ENCODE peak calls at places on chromosome 10, in four cellular contexts. A is osteoblast, H is brain microvascular endothelial cell, U is cardiac muscle cell. E is an unnamed sample.
A peak's percentile ranks its signal among the peaks of the same experiment; 100 is the strongest.

GRCh38 chr10:96626795-96627194 is 40.0 kb upstream of the TM9SF3 start:
- DNase-seq in U (no peak), A (no peak), H (no peak), E (peak; percentile 59)

GRCh38 chr10:93541402-93542357 is 24.8 kb upstream of the FFAR4 start:
- DNase-seq in A (no peak), H (peak; percentile 27), U (peak; percentile 63), E (peak; percentile 67)

GRCh38 chr10:123774075-123774742 is 108.1 kb downstream of the GPR26 start:
- DNase-seq in U (no peak), A (no peak), H (no peak), E (no peak)

GRCh38 chr10:71940752-71941151 is 23.4 kb upstream of the CHST3 start:
- DNase-seq in A (no peak), U (no peak), H (no peak), E (no peak)

GRCh38 chr10:21427804-21428481 is 97.5 kb downstream of the SKIDA1 start:
- DNase-seq in U (no peak), A (no peak), H (peak; percentile 18), E (no peak)

GRCh38 chr10:8279598-8279997 is 225.1 kb downstream of the GATA3 start:
- DNase-seq in U (no peak), H (peak; percentile 1), A (no peak), E (no peak)

GRCh38 chr10:86186633-86187032 is 180.0 kb downstream of the GRID1 start:
- DNase-seq in U (no peak), A (no peak), H (no peak), E (no peak)

GRCh38 chr10:43731486-43731885 is 82.8 kb upstream of the ZNF32 start:
- DNase-seq in H (no peak), U (no peak), A (no peak), E (no peak)

GRCh38 chr10:97319671-97320479 is 804 bp downstream of the FRAT1 start:
- DNase-seq in H (no peak), A (peak; percentile 69), U (peak; percentile 71), E (peak; percentile 85)

DNA sequence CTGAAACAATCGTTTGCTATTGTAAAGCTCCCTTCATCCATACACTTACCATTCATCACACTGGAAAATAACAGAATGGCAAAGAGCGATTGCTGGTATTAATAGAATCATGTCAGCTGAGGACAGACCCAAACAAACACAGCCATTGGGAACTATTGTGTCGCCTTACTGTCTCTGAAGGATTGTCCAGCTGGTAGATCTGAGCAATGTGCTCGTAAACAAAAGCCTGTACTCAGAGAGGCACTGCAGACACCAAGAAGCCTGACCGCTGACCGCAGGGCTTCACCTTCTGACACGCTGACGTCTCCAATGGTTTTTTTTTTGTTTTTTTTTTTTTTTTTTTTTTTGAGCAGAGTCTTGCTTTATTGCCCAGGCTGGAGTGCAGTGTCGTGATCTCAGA is 151.0 kb upstream of the FRMD4A start:
- DNase-seq in U (no peak), H (no peak), A (no peak), E (no peak)
- H3K4me3 ChIP-seq in U (no peak overlapping the region), H (no peak overlapping the region), A (no peak overlapping the region), E (no peak overlapping the region)

GRCh38 chr10:128877141-128877540 is 589.9 kb upstream of the MGMT start:
- DNase-seq in H (no peak), A (no peak), U (no peak), E (no peak)
- H3K36me3 ChIP-seq in H (no peaks in the 10 kb centered on the region), A (no peaks in the 10 kb centered on the region), U (no peaks in the 10 kb centered on the region), E (no peaks in the 10 kb centered on the region)

DNA sequence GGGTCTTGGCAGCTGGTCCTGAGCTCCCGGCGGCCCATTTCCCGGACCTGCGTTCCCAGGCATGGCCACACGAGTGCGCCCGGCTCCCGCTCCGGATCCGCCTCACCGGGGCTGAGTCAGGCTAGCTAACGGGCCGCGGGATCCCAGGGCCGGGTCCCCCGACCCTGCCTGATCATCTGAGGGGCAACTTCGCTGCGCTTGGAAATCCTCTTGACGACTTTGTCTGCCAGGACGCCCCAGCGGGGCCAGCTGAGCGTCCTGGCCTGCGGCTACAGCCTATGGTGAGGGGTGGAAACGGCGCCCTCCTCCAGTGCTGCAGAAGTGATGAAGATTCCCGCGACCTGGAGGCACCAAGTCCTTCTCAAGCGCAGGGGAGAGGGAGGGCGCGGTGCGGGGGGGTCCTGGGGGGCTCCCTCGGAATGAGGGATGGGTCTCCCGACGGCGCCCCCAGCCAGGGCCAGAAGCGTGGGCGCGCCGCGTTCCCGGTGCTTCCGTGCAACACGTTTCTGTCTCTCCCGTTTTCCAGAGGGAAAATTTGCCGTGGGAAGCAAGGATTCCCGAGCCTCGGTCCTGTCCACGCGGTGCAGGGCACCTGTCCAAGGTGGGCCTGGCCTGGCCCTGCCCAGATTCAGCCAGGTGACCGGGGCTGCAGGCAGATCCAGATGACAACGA is 212.4 kb downstream of the CCSER2 start:
- DNase-seq in U (peak; percentile 62), A (peak; percentile 92), H (peak; percentile 69), E (peak; percentile 92)
- H3K4me3 ChIP-seq in U (peak overlapping the region; percentile 10), A (peak overlapping the region; percentile 74), H (peak overlapping the region; percentile 51), E (peak overlapping the region; percentile 40)

DNA sequence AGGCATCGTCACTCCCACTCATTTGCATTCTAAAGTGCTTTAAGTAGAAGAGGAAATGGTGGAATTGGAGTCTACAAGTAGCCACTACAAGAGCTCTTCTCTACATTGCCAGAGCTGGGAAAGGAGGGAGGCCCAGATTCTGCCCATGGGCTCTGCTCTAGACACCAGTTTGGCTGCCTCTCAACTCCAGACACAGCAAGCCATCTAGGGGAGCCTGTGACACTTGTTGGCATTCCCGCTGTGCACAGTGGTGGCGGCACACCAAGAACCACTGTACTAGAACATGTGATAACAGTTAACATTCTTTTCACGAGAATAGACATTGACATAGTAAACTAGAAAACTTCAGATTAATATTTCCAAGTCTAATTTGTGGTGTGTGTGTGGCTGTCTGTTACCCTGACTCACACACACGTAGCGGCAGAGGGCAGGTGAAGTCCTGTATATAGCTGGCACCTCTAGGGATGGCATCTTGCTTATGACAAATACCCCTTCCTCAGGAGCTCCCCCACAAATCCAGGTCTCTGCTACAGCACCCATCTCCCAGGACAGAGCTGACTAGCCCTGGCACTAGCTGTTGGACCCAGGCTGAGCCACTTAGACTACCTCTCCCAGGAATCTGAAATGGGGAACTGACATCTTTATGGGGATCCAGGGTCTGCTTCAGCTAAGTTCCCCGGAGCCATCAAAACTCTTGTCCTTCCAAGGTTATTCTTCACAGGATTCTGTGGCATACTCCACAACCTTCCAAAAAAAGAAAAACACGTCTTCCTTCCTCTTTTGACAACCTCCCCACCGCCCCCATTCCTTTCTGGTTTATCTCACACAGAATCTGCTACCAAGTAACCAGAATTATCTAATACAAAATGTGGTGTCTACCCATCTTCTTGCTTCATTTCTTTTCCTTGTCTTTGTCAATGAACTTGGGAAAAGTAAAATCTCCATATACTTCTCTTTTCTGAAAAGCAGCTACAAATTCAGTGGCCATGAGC is 54.7 kb upstream of the MRLN start:
- DNase-seq in H (no peak), U (no peak), A (no peak), E (no peak)
- H3K36me3 ChIP-seq in H (peaks cover 24% of the 10 kb centered on the region), U (peaks cover 52% of the 10 kb centered on the region), A (peaks cover 55% of the 10 kb centered on the region), E (peaks cover 19% of the 10 kb centered on the region)

DNA sequence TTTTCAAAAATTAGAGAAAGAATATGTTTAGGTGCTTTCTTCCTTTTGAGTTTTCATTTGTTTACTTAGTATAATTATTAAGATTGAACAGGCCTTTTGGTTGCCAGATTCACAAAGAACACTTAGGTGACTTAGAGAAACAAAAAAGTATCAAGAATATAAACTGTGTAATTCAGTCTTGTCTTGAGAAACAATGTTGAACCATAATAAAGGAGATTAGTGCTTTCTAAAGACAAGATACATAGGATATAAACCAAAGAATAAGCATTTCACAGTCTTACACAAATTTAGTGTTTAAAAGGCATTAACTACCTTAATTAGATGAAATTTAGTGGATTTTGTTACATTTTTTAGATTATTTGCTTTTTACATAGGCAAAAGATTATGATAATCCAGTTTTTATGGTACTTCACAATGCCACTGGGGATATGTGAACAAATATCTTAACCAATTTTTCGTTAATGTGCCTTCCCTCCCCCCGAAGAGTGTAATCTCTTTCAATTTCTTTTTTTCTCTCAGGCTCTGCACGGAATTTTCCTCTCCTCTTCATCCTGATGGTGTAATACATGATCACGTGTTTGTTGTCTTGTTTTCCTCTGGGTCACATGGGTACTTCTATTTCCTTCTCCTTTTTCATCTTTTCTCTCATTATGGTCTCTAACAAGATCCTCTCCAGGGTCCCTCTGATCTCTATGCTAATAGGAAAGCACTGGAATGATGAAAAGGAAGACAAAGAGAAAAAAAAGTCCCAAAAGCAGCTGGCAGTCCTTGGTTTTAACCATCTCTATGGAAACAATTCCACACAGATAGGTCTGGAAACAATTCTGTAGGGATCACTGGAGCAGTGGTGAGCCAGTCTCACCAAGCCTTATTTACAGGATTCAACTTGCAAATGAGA is 3.7 kb upstream of the HNRNPH3 start:
- DNase-seq in A (peak; percentile 82), U (no peak), H (peak; percentile 39), E (peak; percentile 52)
- H3K4me3 ChIP-seq in A (peak overlapping the region; percentile 61), U (no peak overlapping the region), H (no peak overlapping the region), E (no peak overlapping the region)

DNA sequence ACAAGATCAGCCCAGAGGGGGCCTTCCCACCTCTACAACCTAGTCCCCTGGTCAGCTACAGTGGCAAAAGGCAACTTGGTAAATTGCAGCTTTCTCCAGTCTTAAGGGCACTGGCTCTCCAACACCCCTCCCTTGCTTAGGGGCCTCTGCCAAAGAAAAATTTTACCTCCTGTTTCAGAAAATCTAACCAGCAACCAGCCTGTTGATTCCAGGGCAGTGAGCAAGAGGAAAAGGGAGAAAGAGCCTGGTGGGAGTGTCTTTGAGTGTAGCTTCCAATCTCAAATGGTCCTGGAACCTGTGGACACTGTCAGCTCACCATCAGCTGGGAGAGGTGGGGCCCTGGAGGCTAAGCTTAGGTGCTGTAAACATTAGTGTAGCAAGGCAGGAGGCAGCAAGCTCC is 22.9 kb downstream of the ACTR1A start:
- DNase-seq in H (no peak), A (no peak), U (no peak), E (no peak)
- H3K36me3 ChIP-seq in H (peaks cover 59% of the 10 kb centered on the region), A (peaks cover 56% of the 10 kb centered on the region), U (peaks cover 37% of the 10 kb centered on the region), E (peaks cover 28% of the 10 kb centered on the region)

DNA sequence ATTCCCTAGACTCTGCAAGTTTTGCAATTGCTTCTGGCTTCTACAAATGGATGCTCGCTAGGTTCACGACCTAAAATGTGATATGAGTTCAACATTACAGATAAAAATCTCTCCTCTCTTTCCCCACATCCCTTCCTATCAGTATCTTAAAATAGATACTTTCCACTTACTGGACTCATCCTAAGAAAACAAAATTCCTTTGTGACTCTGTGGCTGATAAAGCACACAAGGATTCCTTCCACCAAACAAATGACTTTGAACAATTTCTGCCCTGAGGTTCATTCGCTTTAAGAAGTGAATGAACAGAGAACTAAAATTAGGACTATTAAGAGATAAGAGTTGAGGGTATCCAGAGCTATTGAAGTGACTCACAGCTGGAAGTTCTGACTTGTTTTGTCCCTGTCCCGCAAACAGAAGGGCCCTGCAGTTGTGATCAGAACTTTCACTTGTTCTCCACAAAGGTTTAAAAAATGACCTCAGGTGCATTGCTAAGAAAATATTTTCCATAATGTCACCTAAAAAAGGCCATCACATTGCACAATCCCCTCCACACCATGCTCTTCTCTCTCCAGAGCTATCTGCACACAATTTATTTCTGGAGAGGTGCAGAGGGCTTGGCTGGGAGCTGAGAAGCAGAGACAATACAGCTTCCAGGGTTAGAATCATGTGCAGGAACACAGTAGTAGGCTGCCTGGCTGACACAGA is 96.1 kb downstream of the PIP4K2A start:
- DNase-seq in U (peak; percentile 66), A (no peak), H (peak; percentile 41), E (no peak)
- H3K4me3 ChIP-seq in U (no peak overlapping the region), A (no peak overlapping the region), H (no peak overlapping the region), E (no peak overlapping the region)

DNA sequence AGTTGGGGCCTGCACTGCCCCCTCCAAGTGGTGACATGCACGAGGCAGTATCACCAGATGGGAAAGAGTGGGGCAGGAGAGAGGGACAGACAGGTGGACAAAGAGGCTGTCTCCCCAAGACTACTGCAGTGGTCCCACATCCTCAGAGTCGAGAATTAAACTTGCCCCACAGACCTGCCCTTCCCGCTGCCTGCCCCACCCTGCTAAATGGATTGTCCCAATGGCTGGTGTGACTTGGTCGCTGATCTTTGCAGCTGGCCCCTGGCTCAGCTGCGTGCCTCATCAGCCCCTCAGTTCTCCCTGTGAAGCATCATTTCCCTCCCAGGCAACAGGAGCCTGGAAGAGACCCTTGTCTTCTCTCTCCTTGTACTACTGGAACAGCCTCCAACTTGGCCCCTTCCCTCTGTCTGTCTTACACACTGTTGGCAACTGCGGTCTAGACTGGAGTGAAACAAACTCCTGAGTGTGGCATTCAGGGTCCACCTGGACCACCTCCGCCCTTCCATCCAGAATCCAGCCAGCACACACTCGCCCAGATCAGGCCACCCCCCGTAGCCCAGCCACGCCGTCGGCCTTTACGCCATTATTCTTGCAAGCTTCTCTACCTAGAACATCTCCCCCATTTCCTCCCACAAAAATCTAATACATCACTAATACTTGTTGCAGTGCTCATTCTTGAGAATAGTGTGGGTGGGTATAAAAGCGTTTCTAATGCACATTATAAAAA is 275.1 kb downstream of the CELF2 start:
- DNase-seq in A (no peak), U (no peak), H (no peak), E (no peak)
- H3K36me3 ChIP-seq in A (no peaks in the 10 kb centered on the region), U (peaks cover 23% of the 10 kb centered on the region), H (no peaks in the 10 kb centered on the region), E (no peaks in the 10 kb centered on the region)